ENCODE peak calls at places on chromosome 16, in ten cellular contexts. W is body of pancreas; D is stimulated activated CD4-positive, alpha-beta T cell treated with anti-CD3 and anti-CD28 coated beads, Interleukin-2, amount 100 ng/mL, for 48 hours; R is ovary; U is vagina; I is AG08395; B is activated naive CD4-positive, alpha-beta T cell treated with anti-CD3 and anti-CD28 coated beads for 36 hours; F is effector memory CD4-positive, alpha-beta T cell; O is amniotic stem cell; Y is DMS 273 treated with DMSO at 0.1 percent for 48 hours. K is an unnamed sample.
A peak's percentile ranks its signal among the peaks of the same experiment; 100 is the strongest.

GRCh38 chr16:69169051-69169450 is 17.9 kb upstream of the SNTB2 start:
- DNase-seq in U (no peak), F (no peak), O (no peak), W (no peak), Y (no peak), B (no peak), R (no peak), D (no peak), I (no peak), K (no peak)

GRCh38 chr16:54503436-54503835 is 216.8 kb upstream of the IRX3 start:
- DNase-seq in B (no peak), D (no peak), R (no peak), O (no peak), W (no peak), F (no peak), I (peak; percentile 66), Y (peak; percentile 25), U (no peak), K (no peak)

GRCh38 chr16:50947826-50948225 is 203.2 kb downstream of the SALL1 start:
- DNase-seq in D (no peak), Y (no peak), R (no peak), O (no peak), I (no peak), U (no peak), B (no peak), F (no peak), W (no peak), K (no peak)

GRCh38 chr16:48383877-48384304 is 1.3 kb downstream of the SIAH1 start:
- DNase-seq in D (no peak), R (no peak), B (peak; percentile 9), Y (no peak), F (no peak), U (no peak), W (peak; percentile 26), O (no peak), I (no peak), K (no peak)

GRCh38 chr16:56965149-56965938 is 3.6 kb downstream of the CETP start:
- DNase-seq in W (no peak), Y (no peak), D (no peak), F (no peak), I (no peak), R (no peak), B (no peak), U (no peak), O (no peak), K (no peak)

GRCh38 chr16:637081-638018 is 1.2 kb upstream of the METTL26 start:
- DNase-seq in Y (no peak), R (peak; percentile 91), D (peak; percentile 89), O (peak; percentile 79), B (peak; percentile 92), U (no peak), F (peak; percentile 83), I (peak; percentile 100), W (peak; percentile 91), K (peak; percentile 82)

GRCh38 chr16:11316331-11317015 is 28.8 kb upstream of the RMI2 start:
- DNase-seq in W (no peak), U (no peak), Y (no peak), O (no peak), B (no peak), R (no peak), I (no peak), F (no peak), D (no peak), K (no peak)

GRCh38 chr16:89467382-89467781 is 23.0 kb downstream of the ANKRD11 start:
- DNase-seq in Y (no peak), U (no peak), D (no peak), W (no peak), F (no peak), B (no peak), O (no peak), R (no peak), I (no peak), K (no peak)

GRCh38 chr16:75908718-75909117 is 182.4 kb upstream of the CPHXL start:
- DNase-seq in O (no peak), W (no peak), D (no peak), Y (peak; percentile 91), U (no peak), I (no peak), F (no peak), B (no peak), R (no peak), K (no peak)

GRCh38 chr16:25108054-25108453 is 3.5 kb upstream of the LCMT1 start:
- DNase-seq in R (no peak), O (no peak), B (peak; percentile 72), D (no peak), F (peak; percentile 6), Y (no peak), W (no peak), I (no peak), U (no peak), K (no peak)

GRCh38 chr16:22225060-22225459 is 19.0 kb downstream of the EEF2K start:
- DNase-seq in U (no peak), Y (no peak), W (no peak), R (no peak), B (no peak), O (no peak), I (no peak), D (no peak), F (no peak), K (no peak)

GRCh38 chr16:22641030-22641671 is 130.5 kb downstream of the NPIPB5 start:
- DNase-seq in F (no peak), B (peak; percentile 37), D (no peak), W (no peak), R (no peak), I (peak; percentile 70), U (no peak), Y (no peak), O (no peak), K (no peak)

GRCh38 chr16:88902744-88903143 is 36.3 kb upstream of the PABPN1L start:
- DNase-seq in D (no peak), F (no peak), O (no peak), I (no peak), Y (no peak), R (no peak), B (no peak), U (no peak), W (no peak), K (no peak)

GRCh38 chr16:2884041-2884451 is 1.0 kb downstream of the FLYWCH2 start:
- DNase-seq in Y (no peak), B (no peak), I (no peak), R (no peak), O (no peak), D (no peak), W (no peak), F (no peak), U (no peak), K (no peak)

GRCh38 chr16:78505544-78506371 is 406.3 kb downstream of the WWOX start:
- DNase-seq in W (peak; percentile 40), D (no peak), I (peak; percentile 34), B (no peak), U (peak; percentile 97), O (no peak), Y (no peak), F (no peak), R (peak; percentile 90), K (no peak)

GRCh38 chr16:62829615-62830014 is 793.4 kb upstream of the CDH8 start:
- DNase-seq in F (no peak), W (no peak), Y (no peak), U (no peak), I (no peak), R (no peak), O (no peak), D (no peak), B (no peak), K (no peak)

GRCh38 chr16:53053967-53054669 is 673 bp upstream of the CHD9 start:
- DNase-seq in W (peak; percentile 37), B (peak; percentile 24), Y (no peak), U (no peak), R (peak; percentile 65), I (no peak), O (no peak), F (no peak), D (no peak), K (no peak)

GRCh38 chr16:57530104-57530522 is 6.3 kb downstream of the CCDC102A start:
- DNase-seq in D (peak; percentile 55), I (peak; percentile 67), U (no peak), Y (no peak), O (peak; percentile 19), F (peak; percentile 34), B (peak; percentile 92), R (no peak), W (no peak), K (peak; percentile 54)

GRCh38 chr16:249431-249830 is 14.8 kb downstream of the FAM234A start:
- DNase-seq in U (no peak), I (no peak), Y (no peak), O (no peak), W (no peak), B (no peak), F (no peak), D (no peak), R (no peak), K (no peak)

GRCh38 chr16:22023505-22023904 is 15.6 kb downstream of the MOSMO start:
- DNase-seq in U (no peak), B (no peak), Y (no peak), W (no peak), D (no peak), F (no peak), O (no peak), I (no peak), R (no peak), K (no peak)

GRCh38 chr16:16782153-16782552 is 403.2 kb downstream of the NPIPA7 start:
- DNase-seq in R (no peak), W (no peak), U (no peak), Y (no peak), I (no peak), B (no peak), O (no peak), F (no peak), D (no peak), K (no peak)

GRCh38 chr16:11497329-11497805 is 89.4 kb downstream of the LITAF start:
- DNase-seq in R (peak; percentile 74), B (peak; percentile 43), D (no peak), Y (peak; percentile 93), I (peak; percentile 80), W (peak; percentile 88), O (peak; percentile 48), F (no peak), U (peak; percentile 89), K (no peak)

GRCh38 chr16:1494711-1495110 is 1.6 kb downstream of the TELO2 start:
- DNase-seq in Y (peak; percentile 8), W (no peak), O (no peak), I (peak; percentile 44), R (no peak), U (no peak), B (no peak), D (no peak), F (no peak), K (no peak)

GRCh38 chr16:53872248-53873221 is 168.6 kb downstream of the FTO start:
- DNase-seq in F (no peak), B (no peak), I (peak; percentile 83), R (no peak), O (peak; percentile 29), Y (no peak), D (no peak), U (no peak), W (no peak), K (no peak)

GRCh38 chr16:6035161-6035560 is 937.6 kb upstream of the EEF2KMT start:
- DNase-seq in R (no peak), F (no peak), D (no peak), U (no peak), B (no peak), I (no peak), W (no peak), Y (no peak), O (no peak), K (no peak)

GRCh38 chr16:8885674-8886592 is 3.8 kb downstream of the LITAFD start:
- DNase-seq in Y (no peak), B (no peak), W (no peak), R (no peak), D (no peak), F (no peak), O (no peak), U (peak; percentile 87), I (no peak), K (no peak)

GRCh38 chr16:85716680-85717038 is 27.9 kb upstream of the GINS2 start:
- DNase-seq in F (no peak), B (no peak), W (no peak), O (no peak), R (no peak), D (no peak), Y (no peak), I (no peak), U (no peak), K (no peak)

GRCh38 chr16:25033852-25034251 is 18.7 kb upstream of the ARHGAP17 start:
- DNase-seq in I (no peak), D (no peak), W (no peak), O (no peak), U (no peak), R (no peak), Y (no peak), F (no peak), B (no peak), K (no peak)

K was measured in activated T-cell treated with anti-CD3 and anti-CD28 coated beads for 24 hours.